ENCODE peak calls at places on chromosomes 2 and 18, in seven cellular contexts. X is testis, O is lower lobe of right lung, A is sigmoid colon, I is right cardiac atrium, Z is GM23248, P is NT2/D1. N is an unnamed sample. For H3K4me1 and H3K9me3, the result is how much of the 10 kb centered on the place peaks cover.

GRCh38 chr2:111972955-111973565 is 74.7 kb downstream of the MERTK start:
- DNase-seq in A (no peak), O (no peak), X (no peak), I (no peak), P (no peak), Z (peak), N (no peak)

GRCh38 chr2:129760669-129761068 is 218.8 kb upstream of the RAB6C start:
- DNase-seq in I (no peak), A (no peak), Z (no peak), O (no peak), P (no peak), X (no peak), N (no peak)

GRCh38 chr2:237927986-237928385 is 38.8 kb upstream of the UBE2F start:
- DNase-seq in P (no peak), X (no peak), A (no peak), O (no peak), Z (no peak), I (no peak), N (no peak)

GRCh38 chr2:72112421-72112820 is 35.2 kb downstream of the CYP26B1 start:
- DNase-seq in Z (peak), A (peak), X (no peak), P (no peak), I (no peak), O (no peak), N (no peak)

GRCh38 chr2:128595763-128596452 is 277.2 kb upstream of the HS6ST1 start:
- DNase-seq in Z (no peak), X (peak), P (no peak), I (no peak), A (peak), O (no peak), N (no peak)

GRCh38 chr2:68248361-68248760 is 4.0 kb downstream of the PPP3R1 start:
- DNase-seq in A (no peak), X (no peak), O (no peak), I (no peak), P (no peak), Z (no peak), N (no peak)

GRCh38 chr2:150732064-150732463 is 244.6 kb upstream of the RND3 start:
- DNase-seq in O (no peak), Z (peak), P (no peak), I (no peak), A (no peak), X (no peak), N (no peak)

GRCh38 chr2:109187711-109188484 is 58.9 kb downstream of the SH3RF3 start:
- DNase-seq in O (no peak), I (no peak), A (peak), X (no peak), P (no peak), Z (no peak), N (no peak)

GRCh38 chr2:144508162-144508765 is 11.7 kb downstream of the ZEB2 start:
- DNase-seq in O (no peak), I (peak), A (no peak), Z (peak), X (no peak), P (no peak), N (no peak)

GRCh38 chr2:144503221-144503620 is 16.7 kb downstream of the ZEB2 start:
- DNase-seq in I (no peak), P (no peak), O (no peak), A (no peak), X (no peak), Z (no peak), N (no peak)

GRCh38 chr2:144504191-144504590 is 15.7 kb downstream of the ZEB2 start:
- DNase-seq in P (no peak), A (no peak), O (no peak), I (no peak), X (no peak), Z (peak), N (no peak)

GRCh38 chr2:144507441-144508161 is 12.3 kb downstream of the ZEB2 start:
- DNase-seq in X (no peak), I (no peak), P (no peak), Z (peak), A (no peak), O (no peak), N (no peak)

GRCh38 chr2:144505245-144505801 is 14.6 kb downstream of the ZEB2 start:
- DNase-seq in O (no peak), X (no peak), A (no peak), I (peak), P (no peak), Z (peak), N (no peak)
- H3K4me1 ChIP-seq in O (half or more), X (half or more), A (under half), I (under half), P (under half), Z (half or more), N (half or more)

GRCh38 chr18:58576641-58577251 is 52.1 kb downstream of the ALPK2 start:
- DNase-seq in I (no peak), A (no peak), Z (no peak), X (no peak), P (no peak), O (no peak), N (no peak)
- H3K4me3 ChIP-seq in I (no peak), A (no peak), Z (peak), X (no peak), P (no peak), O (no peak), N (peak)

GRCh38 chr2:226763320-226763719 is 36.3 kb downstream of the IRS1 start:
- DNase-seq in Z (peak), P (no peak), A (no peak), O (no peak), X (no peak), I (no peak), N (no peak)
- H3K9me3 ChIP-seq in Z (under half), P (under half), A (under half), O (under half), X (under half), I (under half), N (under half)

GRCh38 chr18:70418551-70419311 is 129.9 kb downstream of the SOCS6 start:
- DNase-seq in O (no peak), X (no peak), A (no peak), I (no peak), P (no peak), Z (peak), N (no peak)
- H3K4me1 ChIP-seq in O (under half), X (under half), A (under half), I (under half), P (under half), Z (half or more), N (under half)

DNA sequence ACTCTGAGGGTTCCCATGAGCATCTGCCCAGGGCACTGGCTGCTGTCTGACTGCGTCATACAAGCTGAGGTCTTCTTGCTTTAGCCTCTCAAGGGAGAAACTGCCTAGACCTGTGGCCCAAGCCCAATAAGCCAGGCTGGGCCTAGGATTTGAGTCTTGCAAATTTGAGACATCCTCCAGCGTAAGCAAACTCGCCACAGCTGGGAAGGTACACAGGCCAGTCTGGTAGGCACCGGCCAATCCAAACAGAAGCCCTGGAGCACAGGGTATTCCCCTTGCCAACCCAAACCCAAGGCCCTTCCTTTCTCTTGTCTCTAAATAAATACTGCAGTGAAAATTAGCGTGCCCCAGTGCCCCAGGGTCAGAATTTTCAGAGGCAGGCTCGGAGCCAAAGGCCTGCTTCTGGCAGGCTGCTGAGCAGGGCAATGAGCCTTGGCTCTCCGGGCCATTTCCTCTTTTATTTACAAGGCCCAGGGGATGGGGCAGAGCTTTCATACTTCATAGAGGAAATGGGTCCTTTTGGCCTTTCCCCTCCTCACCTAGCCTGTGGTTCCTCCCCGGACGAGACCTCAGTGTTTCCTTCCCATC is 33.3 kb downstream of the POLR1A start:
- DNase-seq in I (peak), P (no peak), X (peak), O (peak), A (no peak), Z (no peak), N (peak)
- H3K4me3 ChIP-seq in I (no peak), P (no peak), X (no peak), O (no peak), A (no peak), Z (no peak), N (no peak)

DNA sequence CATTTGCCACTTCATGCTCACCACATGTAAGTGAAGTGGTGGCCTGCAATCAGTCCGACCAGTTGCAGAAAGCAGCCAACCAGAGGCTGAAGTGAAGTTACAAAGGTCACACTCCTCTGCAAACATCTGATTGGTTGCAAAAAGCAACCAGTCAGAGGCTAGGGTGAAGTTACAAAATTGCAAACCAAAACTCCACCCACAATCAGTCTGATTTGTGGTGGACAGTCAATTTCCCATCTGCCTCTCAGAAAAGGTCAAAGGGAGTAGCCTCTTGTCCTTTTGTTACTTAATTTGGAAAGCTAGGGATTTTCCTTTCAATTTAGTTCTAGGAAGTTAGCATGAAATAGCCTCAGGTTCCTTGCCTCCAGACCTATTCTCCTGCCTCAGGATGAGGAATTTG is 185.0 kb downstream of the UXS1 start:
- DNase-seq in A (no peak), O (no peak), P (no peak), I (no peak), X (no peak), Z (no peak), N (no peak)
- H3K9me3 ChIP-seq in A (under half), O (under half), P (half or more), I (under half), X (under half), Z (under half), N (under half)

DNA sequence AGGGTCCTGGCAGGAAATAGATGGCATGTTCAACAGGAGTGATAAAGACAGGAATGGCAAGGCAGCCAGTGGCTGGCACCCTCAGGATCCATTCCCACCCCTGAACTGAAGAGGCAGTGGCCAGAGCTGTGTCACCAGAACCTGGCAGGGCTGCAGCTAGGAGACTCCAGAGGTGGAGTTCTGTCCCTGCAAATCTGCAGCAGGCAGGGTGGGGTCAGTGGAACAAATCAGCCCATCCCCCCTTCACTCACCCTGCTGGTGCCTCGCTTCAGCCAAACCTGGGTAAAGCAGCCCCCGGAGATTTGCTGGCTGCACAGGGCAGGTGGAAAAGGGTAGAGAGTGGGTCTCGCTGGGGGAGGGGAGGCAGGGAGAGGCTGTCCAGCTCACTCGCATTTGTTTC is 12.7 kb downstream of the INPP5D start:
- DNase-seq in O (no peak), I (no peak), A (no peak), P (no peak), Z (no peak), X (no peak), N (no peak)
- H3K4me1 ChIP-seq in O (under half), I (under half), A (under half), P (under half), Z (under half), X (under half), N (under half)